ENCODE peak calls at places on chromosomes 11 and 22, in ten cellular contexts. One of them, this sample, is unnamed.

GRCh38 chr22:41352058-41352457 is 29.7 kb upstream of the TEF start:
- DNase-seq in HFF-Myc: no peak
- DNase-seq in HCT116: peak; percentile 6
- DNase-seq in colonic mucosa: no peak
- DNase-seq in adrenal gland: no peak
- DNase-seq in GM23338: no peak
- DNase-seq in fibroblast of lung: peak; percentile 46
- DNase-seq in thoracic aorta: no peak
- DNase-seq in CD8-positive, alpha-beta T cell: no peak
- DNase-seq in GM23248: peak; percentile 79
- DNase-seq in this sample: peak; percentile 17

GRCh38 chr11:127789887-127790286 is 789.3 kb upstream of the KIRREL3 start:
- DNase-seq in HCT116: no peak
- DNase-seq in fibroblast of lung: peak; percentile 1
- DNase-seq in thoracic aorta: no peak
- DNase-seq in colonic mucosa: peak; percentile 33
- DNase-seq in GM23248: peak; percentile 6
- DNase-seq in HFF-Myc: no peak
- DNase-seq in GM23338: peak; percentile 77
- DNase-seq in CD8-positive, alpha-beta T cell: no peak
- DNase-seq in adrenal gland: no peak
- DNase-seq in this sample: no peak

GRCh38 chr22:38454361-38455062 is 487 bp downstream of the KCNJ4 start:
- DNase-seq in adrenal gland: no peak
- DNase-seq in fibroblast of lung: no peak
- DNase-seq in thoracic aorta: no peak
- DNase-seq in GM23338: no peak
- DNase-seq in GM23248: peak; percentile 17
- DNase-seq in HFF-Myc: no peak
- DNase-seq in HCT116: no peak
- DNase-seq in colonic mucosa: no peak
- DNase-seq in CD8-positive, alpha-beta T cell: peak; percentile 16
- DNase-seq in this sample: no peak

GRCh38 chr22:40051322-40051721 is 56.6 kb downstream of the FAM83F start:
- DNase-seq in HFF-Myc: no peak
- DNase-seq in thoracic aorta: no peak
- DNase-seq in fibroblast of lung: no peak
- DNase-seq in CD8-positive, alpha-beta T cell: no peak
- DNase-seq in adrenal gland: no peak
- DNase-seq in colonic mucosa: no peak
- DNase-seq in GM23248: no peak
- DNase-seq in GM23338: no peak
- DNase-seq in HCT116: no peak
- DNase-seq in this sample: no peak

GRCh38 chr11:119424775-119425174 is 1.8 kb upstream of the THY1 start:
- DNase-seq in GM23248: no peak
- DNase-seq in colonic mucosa: no peak
- DNase-seq in CD8-positive, alpha-beta T cell: no peak
- DNase-seq in fibroblast of lung: no peak
- DNase-seq in adrenal gland: no peak
- DNase-seq in GM23338: no peak
- DNase-seq in HCT116: no peak
- DNase-seq in thoracic aorta: no peak
- DNase-seq in HFF-Myc: no peak
- DNase-seq in this sample: no peak

GRCh38 chr11:59801160-59801706 is 9.3 kb downstream of the MRPL16 start:
- DNase-seq in fibroblast of lung: no peak
- DNase-seq in HCT116: no peak
- DNase-seq in colonic mucosa: no peak
- DNase-seq in GM23248: no peak
- DNase-seq in GM23338: no peak
- DNase-seq in adrenal gland: no peak
- DNase-seq in HFF-Myc: no peak
- DNase-seq in CD8-positive, alpha-beta T cell: no peak
- DNase-seq in thoracic aorta: no peak
- DNase-seq in this sample: no peak

GRCh38 chr11:47961383-47961782 is 19.0 kb upstream of the PTPRJ start:
- DNase-seq in colonic mucosa: no peak
- DNase-seq in thoracic aorta: no peak
- DNase-seq in adrenal gland: no peak
- DNase-seq in GM23338: peak; percentile 41
- DNase-seq in fibroblast of lung: no peak
- DNase-seq in GM23248: no peak
- DNase-seq in HFF-Myc: no peak
- DNase-seq in CD8-positive, alpha-beta T cell: no peak
- DNase-seq in HCT116: peak; percentile 43
- DNase-seq in this sample: no peak

GRCh38 chr11:12188548-12189317 is 78.3 kb downstream of the MICAL2 start:
- DNase-seq in CD8-positive, alpha-beta T cell: no peak
- DNase-seq in GM23338: no peak
- DNase-seq in colonic mucosa: no peak
- DNase-seq in HFF-Myc: no peak
- DNase-seq in adrenal gland: no peak
- DNase-seq in fibroblast of lung: no peak
- DNase-seq in thoracic aorta: no peak
- DNase-seq in GM23248: no peak
- DNase-seq in HCT116: no peak
- DNase-seq in this sample: no peak

GRCh38 chr11:68340003-68340767 is 27.8 kb downstream of the LRP5 start:
- DNase-seq in fibroblast of lung: no peak
- DNase-seq in thoracic aorta: no peak
- DNase-seq in colonic mucosa: no peak
- DNase-seq in GM23248: no peak
- DNase-seq in HFF-Myc: no peak
- DNase-seq in HCT116: no peak
- DNase-seq in CD8-positive, alpha-beta T cell: no peak
- DNase-seq in adrenal gland: no peak
- DNase-seq in GM23338: no peak
- DNase-seq in this sample: no peak

GRCh38 chr11:114397349-114397982 is 2.8 kb downstream of the C11orf71 start:
- DNase-seq in fibroblast of lung: no peak
- DNase-seq in CD8-positive, alpha-beta T cell: no peak
- DNase-seq in colonic mucosa: no peak
- DNase-seq in HCT116: no peak
- DNase-seq in GM23338: no peak
- DNase-seq in HFF-Myc: no peak
- DNase-seq in thoracic aorta: no peak
- DNase-seq in GM23248: no peak
- DNase-seq in adrenal gland: no peak
- DNase-seq in this sample: no peak

GRCh38 chr11:57800444-57801184 is 39.0 kb downstream of the CTNND1 start:
- DNase-seq in CD8-positive, alpha-beta T cell: peak; percentile 17
- DNase-seq in adrenal gland: no peak
- DNase-seq in HCT116: peak; percentile 51
- DNase-seq in GM23248: peak; percentile 85
- DNase-seq in fibroblast of lung: peak; percentile 58
- DNase-seq in colonic mucosa: peak; percentile 48
- DNase-seq in GM23338: peak; percentile 93
- DNase-seq in thoracic aorta: no peak
- DNase-seq in HFF-Myc: peak; percentile 62
- DNase-seq in this sample: peak; percentile 25

GRCh38 chr11:116969694-116970093 is 128.5 kb downstream of the SIK3 start:
- DNase-seq in thoracic aorta: no peak
- DNase-seq in HFF-Myc: no peak
- DNase-seq in HCT116: no peak
- DNase-seq in GM23248: no peak
- DNase-seq in GM23338: no peak
- DNase-seq in colonic mucosa: no peak
- DNase-seq in CD8-positive, alpha-beta T cell: no peak
- DNase-seq in fibroblast of lung: no peak
- DNase-seq in adrenal gland: no peak
- DNase-seq in this sample: no peak

GRCh38 chr11:116970485-116971292 is 127.5 kb downstream of the SIK3 start:
- DNase-seq in thoracic aorta: no peak
- DNase-seq in fibroblast of lung: no peak
- DNase-seq in adrenal gland: no peak
- DNase-seq in CD8-positive, alpha-beta T cell: peak; percentile 26
- DNase-seq in GM23338: no peak
- DNase-seq in GM23248: peak; percentile 39
- DNase-seq in colonic mucosa: peak; percentile 55
- DNase-seq in HCT116: no peak
- DNase-seq in HFF-Myc: no peak
- DNase-seq in this sample: no peak

GRCh38 chr11:116972692-116973091 is 125.5 kb downstream of the SIK3 start:
- DNase-seq in fibroblast of lung: no peak
- DNase-seq in GM23338: peak; percentile 24
- DNase-seq in HFF-Myc: no peak
- DNase-seq in GM23248: no peak
- DNase-seq in thoracic aorta: no peak
- DNase-seq in adrenal gland: no peak
- DNase-seq in HCT116: no peak
- DNase-seq in colonic mucosa: no peak
- DNase-seq in CD8-positive, alpha-beta T cell: no peak
- DNase-seq in this sample: no peak

GRCh38 chr11:116975661-116976060 is 122.6 kb downstream of the SIK3 start:
- DNase-seq in colonic mucosa: no peak
- DNase-seq in thoracic aorta: no peak
- DNase-seq in HFF-Myc: no peak
- DNase-seq in GM23248: no peak
- DNase-seq in CD8-positive, alpha-beta T cell: no peak
- DNase-seq in HCT116: no peak
- DNase-seq in GM23338: no peak
- DNase-seq in adrenal gland: no peak
- DNase-seq in fibroblast of lung: no peak
- DNase-seq in this sample: no peak

DNA sequence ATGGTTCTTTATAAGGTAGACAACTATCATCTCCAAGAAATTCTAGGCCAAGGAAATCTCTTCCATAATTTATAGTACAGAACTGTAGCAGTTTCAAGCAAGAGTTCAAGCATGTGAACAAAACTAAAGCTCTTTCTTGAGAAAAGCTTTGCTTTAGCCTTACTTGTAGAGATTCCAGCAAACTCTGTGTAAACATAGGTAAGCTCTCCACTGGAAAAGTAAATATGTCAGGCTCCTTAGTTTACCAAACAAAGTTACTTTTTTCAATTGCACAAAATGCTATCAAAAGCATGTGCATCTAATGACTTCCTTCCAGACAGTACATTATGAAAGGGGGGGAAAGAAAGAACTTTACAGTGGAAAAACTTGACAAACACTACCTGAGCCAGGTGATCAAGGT is 125.0 kb downstream of the SIK3 start:
- DNase-seq in HCT116: no peak
- DNase-seq in colonic mucosa: no peak
- DNase-seq in adrenal gland: no peak
- DNase-seq in GM23248: no peak
- DNase-seq in HFF-Myc: no peak
- DNase-seq in CD8-positive, alpha-beta T cell: no peak
- DNase-seq in thoracic aorta: no peak
- DNase-seq in GM23338: no peak
- DNase-seq in fibroblast of lung: no peak
- DNase-seq in this sample: no peak
- H3K4me3 ChIP-seq in HCT116: no peak overlapping the region
- H3K4me3 ChIP-seq in colonic mucosa: no peak overlapping the region
- H3K4me3 ChIP-seq in adrenal gland: no peak overlapping the region
- H3K4me3 ChIP-seq in GM23248: no peak overlapping the region
- H3K4me3 ChIP-seq in HFF-Myc: no peak overlapping the region
- H3K4me3 ChIP-seq in CD8-positive, alpha-beta T cell: no peak overlapping the region
- H3K4me3 ChIP-seq in thoracic aorta: no peak overlapping the region
- H3K4me3 ChIP-seq in GM23338: no peak overlapping the region
- H3K4me3 ChIP-seq in fibroblast of lung: no peak overlapping the region
- H3K4me3 ChIP-seq in this sample: no peak overlapping the region

GRCh38 chr11:118263694-118264567 is at the start of gene MPZL2:
- DNase-seq in fibroblast of lung: no peak
- DNase-seq in CD8-positive, alpha-beta T cell: peak; percentile 35
- DNase-seq in GM23338: peak; percentile 76
- DNase-seq in adrenal gland: peak; percentile 16
- DNase-seq in thoracic aorta: no peak
- DNase-seq in HFF-Myc: no peak
- DNase-seq in colonic mucosa: peak; percentile 90
- DNase-seq in GM23248: peak; percentile 11
- DNase-seq in HCT116: peak; percentile 65
- DNase-seq in this sample: no peak
- H3K4me3 ChIP-seq in fibroblast of lung: no peak within 1 kb of the TSS
- H3K4me3 ChIP-seq in CD8-positive, alpha-beta T cell: peak within 1 kb of the TSS; percentile 58
- H3K4me3 ChIP-seq in GM23338: peak within 1 kb of the TSS; percentile 46
- H3K4me3 ChIP-seq in adrenal gland: peak within 1 kb of the TSS; percentile 14
- H3K4me3 ChIP-seq in thoracic aorta: peak within 1 kb of the TSS; percentile 61
- H3K4me3 ChIP-seq in HFF-Myc: no peak within 1 kb of the TSS
- H3K4me3 ChIP-seq in colonic mucosa: peak within 1 kb of the TSS; percentile 40
- H3K4me3 ChIP-seq in GM23248: no peak within 1 kb of the TSS
- H3K4me3 ChIP-seq in HCT116: peak within 1 kb of the TSS; percentile 64
- H3K4me3 ChIP-seq in this sample: no peak within 1 kb of the TSS

DNA sequence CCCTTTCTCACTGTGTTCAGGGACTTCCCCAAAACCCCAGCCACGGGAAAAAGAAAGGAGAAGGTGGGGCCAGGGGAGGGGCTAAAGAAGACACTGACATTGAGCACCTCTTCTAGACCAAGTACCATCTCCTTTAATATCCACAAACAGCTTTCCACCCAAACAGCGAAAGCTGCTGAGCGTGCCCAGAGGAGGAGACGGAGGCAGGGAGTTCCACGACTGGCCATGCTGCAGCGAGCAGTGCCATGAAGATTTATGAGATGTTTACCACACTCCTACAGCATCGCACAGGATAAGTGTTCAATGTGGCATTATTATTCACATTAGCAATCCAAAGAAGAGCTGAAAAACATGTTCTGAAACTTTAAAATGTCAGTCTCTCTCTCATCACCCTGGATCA is 127.4 kb downstream of the LARGE1 start:
- DNase-seq in HFF-Myc: no peak
- DNase-seq in fibroblast of lung: no peak
- DNase-seq in CD8-positive, alpha-beta T cell: no peak
- DNase-seq in GM23338: no peak
- DNase-seq in GM23248: peak; percentile 43
- DNase-seq in thoracic aorta: no peak
- DNase-seq in adrenal gland: no peak
- DNase-seq in colonic mucosa: no peak
- DNase-seq in HCT116: no peak
- DNase-seq in this sample: no peak
- H3K4me3 ChIP-seq in HFF-Myc: no peak overlapping the region
- H3K4me3 ChIP-seq in fibroblast of lung: no peak overlapping the region
- H3K4me3 ChIP-seq in CD8-positive, alpha-beta T cell: no peak overlapping the region
- H3K4me3 ChIP-seq in GM23338: no peak overlapping the region
- H3K4me3 ChIP-seq in GM23248: peak overlapping the region; percentile 33
- H3K4me3 ChIP-seq in thoracic aorta: no peak overlapping the region
- H3K4me3 ChIP-seq in adrenal gland: no peak overlapping the region
- H3K4me3 ChIP-seq in colonic mucosa: no peak overlapping the region
- H3K4me3 ChIP-seq in HCT116: no peak overlapping the region
- H3K4me3 ChIP-seq in this sample: no peak overlapping the region

DNA sequence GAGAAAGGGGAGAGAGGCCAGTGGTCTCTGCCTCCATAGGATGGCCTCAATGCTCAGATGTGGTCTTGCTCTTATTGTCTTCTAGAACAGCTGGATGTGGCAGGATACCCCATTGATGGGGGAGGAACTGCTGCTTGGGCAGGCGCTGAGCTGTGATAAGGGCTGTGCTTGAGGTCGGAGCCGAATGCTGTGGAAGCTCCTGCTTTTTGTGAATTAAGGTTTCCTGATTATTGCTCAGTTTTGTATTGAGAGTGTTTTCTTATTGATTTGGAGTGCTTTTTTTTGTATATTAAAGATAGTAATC is 57.2 kb downstream of the CABIN1 start:
- DNase-seq in adrenal gland: no peak
- DNase-seq in fibroblast of lung: no peak
- DNase-seq in GM23248: no peak
- DNase-seq in HFF-Myc: no peak
- DNase-seq in GM23338: no peak
- DNase-seq in thoracic aorta: no peak
- DNase-seq in colonic mucosa: no peak
- DNase-seq in HCT116: no peak
- DNase-seq in CD8-positive, alpha-beta T cell: no peak
- DNase-seq in this sample: no peak
- H3K4me3 ChIP-seq in adrenal gland: no peak overlapping the region
- H3K4me3 ChIP-seq in fibroblast of lung: no peak overlapping the region
- H3K4me3 ChIP-seq in GM23248: no peak overlapping the region
- H3K4me3 ChIP-seq in HFF-Myc: no peak overlapping the region
- H3K4me3 ChIP-seq in GM23338: no peak overlapping the region
- H3K4me3 ChIP-seq in thoracic aorta: no peak overlapping the region
- H3K4me3 ChIP-seq in colonic mucosa: no peak overlapping the region
- H3K4me3 ChIP-seq in HCT116: no peak overlapping the region
- H3K4me3 ChIP-seq in CD8-positive, alpha-beta T cell: no peak overlapping the region
- H3K4me3 ChIP-seq in this sample: no peak overlapping the region

GRCh38 chr22:44146088-44146861 is 34.5 kb upstream of the PARVG start:
- DNase-seq in GM23248: no peak
- DNase-seq in adrenal gland: no peak
- DNase-seq in thoracic aorta: no peak
- DNase-seq in CD8-positive, alpha-beta T cell: no peak
- DNase-seq in GM23338: peak; percentile 65
- DNase-seq in fibroblast of lung: no peak
- DNase-seq in HFF-Myc: no peak
- DNase-seq in HCT116: no peak
- DNase-seq in colonic mucosa: no peak
- DNase-seq in this sample: no peak
- H3K4me3 ChIP-seq in GM23248: no peak overlapping the region
- H3K4me3 ChIP-seq in adrenal gland: no peak overlapping the region
- H3K4me3 ChIP-seq in thoracic aorta: no peak overlapping the region
- H3K4me3 ChIP-seq in CD8-positive, alpha-beta T cell: no peak overlapping the region
- H3K4me3 ChIP-seq in GM23338: peak overlapping the region; percentile 20
- H3K4me3 ChIP-seq in fibroblast of lung: no peak overlapping the region
- H3K4me3 ChIP-seq in HFF-Myc: no peak overlapping the region
- H3K4me3 ChIP-seq in HCT116: no peak overlapping the region
- H3K4me3 ChIP-seq in colonic mucosa: no peak overlapping the region
- H3K4me3 ChIP-seq in this sample: no peak overlapping the region